ENCODE peak calls at places on chromosome 13, in nine cellular contexts. One of them, this sample, is unnamed.

GRCh38 chr13:82758056-82758455 is 1124.2 kb downstream of the SLITRK1 start:
- DNase-seq in keratinocyte: no peak
- DNase-seq in AG04449: no peak
- DNase-seq in choroid plexus epithelial cell: peak; percentile 60
- DNase-seq in astrocyte of the spinal cord: no peak
- DNase-seq in GM23338: peak; percentile 83
- DNase-seq in osteoblast: no peak
- DNase-seq in pancreas: no peak
- DNase-seq in AG09309: no peak
- DNase-seq in this sample: peak; percentile 59

GRCh38 chr13:30463820-30464495 is 1.8 kb downstream of the HMGB1 start:
- DNase-seq in AG04449: no peak
- DNase-seq in AG09309: no peak
- DNase-seq in osteoblast: no peak
- DNase-seq in pancreas: peak; percentile 68
- DNase-seq in choroid plexus epithelial cell: peak; percentile 71
- DNase-seq in GM23338: no peak
- DNase-seq in astrocyte of the spinal cord: peak; percentile 68
- DNase-seq in keratinocyte: no peak
- DNase-seq in this sample: no peak

GRCh38 chr13:18959229-18959628 is 222.4 kb downstream of the TUBA3C start:
- DNase-seq in AG09309: no peak
- DNase-seq in keratinocyte: no peak
- DNase-seq in astrocyte of the spinal cord: no peak
- DNase-seq in osteoblast: peak; percentile 6
- DNase-seq in pancreas: no peak
- DNase-seq in AG04449: no peak
- DNase-seq in GM23338: no peak
- DNase-seq in choroid plexus epithelial cell: no peak
- DNase-seq in this sample: peak; percentile 7

GRCh38 chr13:42592915-42593718 is 19.2 kb downstream of the TNFSF11 start:
- DNase-seq in AG09309: no peak
- DNase-seq in astrocyte of the spinal cord: no peak
- DNase-seq in choroid plexus epithelial cell: no peak
- DNase-seq in pancreas: no peak
- DNase-seq in keratinocyte: no peak
- DNase-seq in GM23338: peak; percentile 80
- DNase-seq in AG04449: no peak
- DNase-seq in osteoblast: no peak
- DNase-seq in this sample: peak; percentile 48

GRCh38 chr13:80988752-80989151 is 647.8 kb upstream of the SPRY2 start:
- DNase-seq in AG09309: no peak
- DNase-seq in keratinocyte: no peak
- DNase-seq in choroid plexus epithelial cell: no peak
- DNase-seq in osteoblast: no peak
- DNase-seq in astrocyte of the spinal cord: no peak
- DNase-seq in GM23338: no peak
- DNase-seq in pancreas: no peak
- DNase-seq in AG04449: no peak
- DNase-seq in this sample: no peak

GRCh38 chr13:90500569-90500968 is 846.9 kb upstream of the MIR17HG start:
- DNase-seq in osteoblast: no peak
- DNase-seq in AG04449: no peak
- DNase-seq in choroid plexus epithelial cell: no peak
- DNase-seq in keratinocyte: no peak
- DNase-seq in AG09309: no peak
- DNase-seq in GM23338: no peak
- DNase-seq in astrocyte of the spinal cord: no peak
- DNase-seq in pancreas: no peak
- DNase-seq in this sample: no peak

GRCh38 chr13:80979035-80979641 is 638.2 kb upstream of the SPRY2 start:
- DNase-seq in keratinocyte: peak; percentile 11
- DNase-seq in AG09309: peak; percentile 14
- DNase-seq in astrocyte of the spinal cord: peak; percentile 74
- DNase-seq in GM23338: peak; percentile 78
- DNase-seq in AG04449: peak; percentile 10
- DNase-seq in pancreas: peak; percentile 28
- DNase-seq in osteoblast: peak; percentile 45
- DNase-seq in choroid plexus epithelial cell: peak; percentile 90
- DNase-seq in this sample: peak; percentile 21

GRCh38 chr13:107192289-107192688 is 624.4 kb upstream of the ARGLU1 start:
- DNase-seq in keratinocyte: no peak
- DNase-seq in pancreas: no peak
- DNase-seq in astrocyte of the spinal cord: peak; percentile 68
- DNase-seq in osteoblast: no peak
- DNase-seq in AG09309: no peak
- DNase-seq in GM23338: peak; percentile 56
- DNase-seq in AG04449: no peak
- DNase-seq in choroid plexus epithelial cell: peak; percentile 34
- DNase-seq in this sample: no peak

GRCh38 chr13:85970727-85971126 is 171.5 kb upstream of the SLITRK6 start:
- DNase-seq in astrocyte of the spinal cord: peak; percentile 22
- DNase-seq in keratinocyte: no peak
- DNase-seq in osteoblast: no peak
- DNase-seq in pancreas: no peak
- DNase-seq in choroid plexus epithelial cell: peak; percentile 53
- DNase-seq in GM23338: no peak
- DNase-seq in AG09309: no peak
- DNase-seq in AG04449: no peak
- DNase-seq in this sample: no peak

GRCh38 chr13:44249439-44249838 is 124.2 kb upstream of the SERP2 start:
- DNase-seq in pancreas: peak; percentile 34
- DNase-seq in choroid plexus epithelial cell: peak; percentile 87
- DNase-seq in AG09309: peak; percentile 64
- DNase-seq in GM23338: no peak
- DNase-seq in astrocyte of the spinal cord: peak; percentile 87
- DNase-seq in osteoblast: peak; percentile 56
- DNase-seq in keratinocyte: no peak
- DNase-seq in AG04449: peak; percentile 19
- DNase-seq in this sample: no peak

GRCh38 chr13:97715763-97716162 is 237.7 kb upstream of the IPO5 start:
- DNase-seq in astrocyte of the spinal cord: no peak
- DNase-seq in osteoblast: no peak
- DNase-seq in choroid plexus epithelial cell: peak; percentile 26
- DNase-seq in AG04449: no peak
- DNase-seq in pancreas: no peak
- DNase-seq in keratinocyte: no peak
- DNase-seq in AG09309: no peak
- DNase-seq in GM23338: no peak
- DNase-seq in this sample: no peak

GRCh38 chr13:47433461-47434005 is 536.7 kb upstream of the HTR2A start:
- DNase-seq in AG09309: no peak
- DNase-seq in AG04449: no peak
- DNase-seq in osteoblast: no peak
- DNase-seq in choroid plexus epithelial cell: peak; percentile 35
- DNase-seq in pancreas: no peak
- DNase-seq in GM23338: no peak
- DNase-seq in keratinocyte: no peak
- DNase-seq in astrocyte of the spinal cord: peak; percentile 51
- DNase-seq in this sample: no peak

GRCh38 chr13:98565726-98566577 is 11.0 kb downstream of the STK24 start:
- DNase-seq in GM23338: no peak
- DNase-seq in osteoblast: peak; percentile 45
- DNase-seq in choroid plexus epithelial cell: no peak
- DNase-seq in AG09309: no peak
- DNase-seq in astrocyte of the spinal cord: no peak
- DNase-seq in pancreas: peak; percentile 58
- DNase-seq in keratinocyte: no peak
- DNase-seq in AG04449: no peak
- DNase-seq in this sample: no peak

GRCh38 chr13:33347866-33348265 is 62.3 kb upstream of the STARD13 start:
- DNase-seq in astrocyte of the spinal cord: peak; percentile 7
- DNase-seq in keratinocyte: no peak
- DNase-seq in osteoblast: no peak
- DNase-seq in AG09309: no peak
- DNase-seq in GM23338: no peak
- DNase-seq in choroid plexus epithelial cell: no peak
- DNase-seq in pancreas: no peak
- DNase-seq in AG04449: no peak
- DNase-seq in this sample: no peak
- H3K4me3 ChIP-seq in astrocyte of the spinal cord: no peak overlapping the region
- H3K4me3 ChIP-seq in keratinocyte: no peak overlapping the region
- H3K4me3 ChIP-seq in osteoblast: no peak overlapping the region
- H3K4me3 ChIP-seq in AG09309: no peak overlapping the region
- H3K4me3 ChIP-seq in GM23338: no peak overlapping the region
- H3K4me3 ChIP-seq in choroid plexus epithelial cell: no peak overlapping the region
- H3K4me3 ChIP-seq in pancreas: no peak overlapping the region
- H3K4me3 ChIP-seq in AG04449: no peak overlapping the region
- H3K4me3 ChIP-seq in this sample: no peak overlapping the region

GRCh38 chr13:20191902-20192469 is 752 bp downstream of the GJB2 start:
- DNase-seq in AG09309: no peak
- DNase-seq in pancreas: peak; percentile 38
- DNase-seq in osteoblast: peak; percentile 85
- DNase-seq in GM23338: peak; percentile 78
- DNase-seq in AG04449: no peak
- DNase-seq in astrocyte of the spinal cord: peak; percentile 11
- DNase-seq in keratinocyte: no peak
- DNase-seq in choroid plexus epithelial cell: peak; percentile 31
- DNase-seq in this sample: peak; percentile 71

GRCh38 chr13:20193924-20194631 is 1.3 kb upstream of the GJB2 start:
- DNase-seq in GM23338: peak; percentile 52
- DNase-seq in astrocyte of the spinal cord: no peak
- DNase-seq in pancreas: no peak
- DNase-seq in AG04449: no peak
- DNase-seq in AG09309: no peak
- DNase-seq in choroid plexus epithelial cell: no peak
- DNase-seq in osteoblast: no peak
- DNase-seq in keratinocyte: no peak
- DNase-seq in this sample: no peak

GRCh38 chr13:20192470-20193141 is at the start of gene GJB2:
- DNase-seq in AG09309: no peak
- DNase-seq in GM23338: peak; percentile 43
- DNase-seq in astrocyte of the spinal cord: no peak
- DNase-seq in pancreas: peak; percentile 25
- DNase-seq in keratinocyte: no peak
- DNase-seq in osteoblast: peak; percentile 84
- DNase-seq in AG04449: no peak
- DNase-seq in choroid plexus epithelial cell: no peak
- DNase-seq in this sample: peak; percentile 78

GRCh38 chr13:20191311-20191901 is 1.3 kb downstream of the GJB2 start:
- DNase-seq in AG04449: no peak
- DNase-seq in GM23338: peak; percentile 39
- DNase-seq in choroid plexus epithelial cell: no peak
- DNase-seq in keratinocyte: no peak
- DNase-seq in osteoblast: peak; percentile 80
- DNase-seq in AG09309: no peak
- DNase-seq in astrocyte of the spinal cord: no peak
- DNase-seq in pancreas: peak; percentile 23
- DNase-seq in this sample: peak; percentile 52

GRCh38 chr13:20193142-20193923 is 595 bp upstream of the GJB2 start:
- DNase-seq in osteoblast: peak; percentile 83
- DNase-seq in AG09309: no peak
- DNase-seq in keratinocyte: no peak
- DNase-seq in pancreas: no peak
- DNase-seq in GM23338: peak; percentile 27
- DNase-seq in choroid plexus epithelial cell: no peak
- DNase-seq in astrocyte of the spinal cord: no peak
- DNase-seq in AG04449: no peak
- DNase-seq in this sample: peak; percentile 66
- H3K4me3 ChIP-seq in osteoblast: peak overlapping the region; percentile 61
- H3K4me3 ChIP-seq in AG09309: peak overlapping the region; percentile 10
- H3K4me3 ChIP-seq in keratinocyte: peak overlapping the region; percentile 76
- H3K4me3 ChIP-seq in pancreas: peak overlapping the region; percentile 61
- H3K4me3 ChIP-seq in GM23338: peak overlapping the region; percentile 69
- H3K4me3 ChIP-seq in choroid plexus epithelial cell: peak overlapping the region; percentile 45
- H3K4me3 ChIP-seq in astrocyte of the spinal cord: peak overlapping the region; percentile 40
- H3K4me3 ChIP-seq in AG04449: peak overlapping the region; percentile 1
- H3K4me3 ChIP-seq in this sample: peak overlapping the region; percentile 39

GRCh38 chr13:24680258-24680920 is at the start of gene ATP12A:
- DNase-seq in pancreas: peak; percentile 24
- DNase-seq in AG04449: no peak
- DNase-seq in keratinocyte: no peak
- DNase-seq in osteoblast: no peak
- DNase-seq in astrocyte of the spinal cord: no peak
- DNase-seq in choroid plexus epithelial cell: no peak
- DNase-seq in GM23338: peak; percentile 92
- DNase-seq in AG09309: no peak
- DNase-seq in this sample: peak; percentile 96
- H3K4me3 ChIP-seq in pancreas: peak within 1 kb of the TSS; percentile 26
- H3K4me3 ChIP-seq in AG04449: no peak within 1 kb of the TSS
- H3K4me3 ChIP-seq in keratinocyte: peak within 1 kb of the TSS; percentile 68
- H3K4me3 ChIP-seq in osteoblast: no peak within 1 kb of the TSS
- H3K4me3 ChIP-seq in astrocyte of the spinal cord: no peak within 1 kb of the TSS
- H3K4me3 ChIP-seq in choroid plexus epithelial cell: no peak within 1 kb of the TSS
- H3K4me3 ChIP-seq in GM23338: peak within 1 kb of the TSS; percentile 79
- H3K4me3 ChIP-seq in AG09309: peak within 1 kb of the TSS; percentile 22
- H3K4me3 ChIP-seq in this sample: peak within 1 kb of the TSS; percentile 56

DNA sequence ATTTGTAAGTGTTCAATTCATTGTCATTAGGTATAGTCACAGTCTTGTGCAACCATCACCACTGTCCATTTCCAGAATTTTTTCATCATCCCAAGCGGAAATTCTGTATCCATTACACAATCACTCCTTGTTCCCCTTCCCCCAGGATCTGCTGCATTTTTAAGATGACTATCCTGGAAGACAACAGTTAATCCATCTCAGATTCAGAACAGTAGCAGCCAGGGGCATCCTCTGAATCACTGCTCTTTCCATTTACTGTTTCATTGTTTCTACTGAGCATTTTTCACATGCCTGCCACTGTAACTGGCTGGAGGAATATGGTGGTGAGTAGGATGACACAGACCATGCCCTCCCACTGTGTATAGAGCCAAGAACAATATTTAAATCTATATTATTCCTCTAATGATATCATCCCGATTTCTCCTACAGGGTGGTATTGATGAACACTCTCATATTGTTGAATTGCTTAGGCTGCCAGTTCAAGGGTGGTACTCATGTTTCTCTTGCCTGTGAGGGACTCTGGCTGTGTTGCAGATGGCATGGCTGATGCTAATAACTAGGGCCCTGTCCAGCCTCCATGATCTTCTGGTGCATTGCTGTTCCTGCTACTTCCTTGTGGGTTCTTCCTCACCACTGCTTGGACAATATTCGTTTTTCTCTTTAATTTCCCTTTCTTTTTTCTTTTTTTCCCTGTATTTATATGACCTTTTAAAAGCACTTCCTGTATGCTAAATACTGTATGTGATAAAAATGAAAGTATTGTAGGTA is 59.0 kb downstream of the WDFY2 start:
- DNase-seq in pancreas: no peak
- DNase-seq in GM23338: peak; percentile 44
- DNase-seq in keratinocyte: peak; percentile 49
- DNase-seq in choroid plexus epithelial cell: peak; percentile 83
- DNase-seq in AG09309: peak; percentile 87
- DNase-seq in astrocyte of the spinal cord: peak; percentile 89
- DNase-seq in AG04449: peak; percentile 80
- DNase-seq in osteoblast: peak; percentile 75
- DNase-seq in this sample: no peak
- H3K4me3 ChIP-seq in pancreas: no peak overlapping the region
- H3K4me3 ChIP-seq in GM23338: peak overlapping the region; percentile 24
- H3K4me3 ChIP-seq in keratinocyte: peak overlapping the region; percentile 9
- H3K4me3 ChIP-seq in choroid plexus epithelial cell: no peak overlapping the region
- H3K4me3 ChIP-seq in AG09309: no peak overlapping the region
- H3K4me3 ChIP-seq in astrocyte of the spinal cord: no peak overlapping the region
- H3K4me3 ChIP-seq in AG04449: peak overlapping the region; percentile 4
- H3K4me3 ChIP-seq in osteoblast: peak overlapping the region; percentile 54
- H3K4me3 ChIP-seq in this sample: no peak overlapping the region